ENCODE peak calls at places on chromosome 11, in ten cellular contexts. Z is upper lobe of right lung; A is A549; W is Caco-2; V is CD8-positive, alpha-beta T cell; Q is heart right ventricle; P is colonic mucosa; T is fibroblast of lung; I is sigmoid colon; S is pancreas. X is an unnamed sample. For H3K4me1, the result is how much of the 10 kb centered on the place peaks cover.

GRCh38 chr11:128361451-128362020 is 225.8 kb downstream of the ETS1 start:
- DNase-seq in V (no peak), T (peak), A (no peak), P (no peak), S (peak), Q (no peak), W (no peak), Z (no peak), I (no peak), X (no peak)

GRCh38 chr11:57567512-57568329 is at the start of gene UBE2L6:
- DNase-seq in T (peak), P (peak), Q (peak), S (peak), V (peak), I (peak), W (peak), Z (peak), A (peak), X (no peak)

GRCh38 chr11:44609028-44609782 is 43.7 kb downstream of the CD82 start:
- DNase-seq in Z (no peak), S (no peak), Q (no peak), T (no peak), V (peak), P (no peak), W (no peak), A (no peak), I (no peak), X (no peak)

GRCh38 chr11:1123970-1124369 is 33.8 kb upstream of the MUC5AC start:
- DNase-seq in T (no peak), S (no peak), P (no peak), I (peak), Q (no peak), V (no peak), W (no peak), Z (no peak), A (no peak), X (no peak)

GRCh38 chr11:88363566-88364169 is 26.1 kb upstream of the CTSC start:
- DNase-seq in Q (no peak), V (no peak), P (no peak), Z (no peak), T (peak), W (no peak), A (no peak), S (no peak), I (no peak), X (no peak)

GRCh38 chr11:10932976-10933375 is 75.1 kb upstream of the ZBED5 start:
- DNase-seq in A (no peak), Q (no peak), S (no peak), W (no peak), V (no peak), I (no peak), P (no peak), Z (no peak), T (no peak), X (no peak)

GRCh38 chr11:92932023-92932422 is 37.4 kb upstream of the MTNR1B start:
- DNase-seq in Q (no peak), S (no peak), A (no peak), W (no peak), P (no peak), I (no peak), Z (no peak), T (peak), V (no peak), X (no peak)

GRCh38 chr11:30855383-30856006 is 269.3 kb upstream of the MPPED2 start:
- DNase-seq in Q (no peak), I (no peak), Z (no peak), S (no peak), P (no peak), W (no peak), V (no peak), T (peak), A (peak), X (no peak)

GRCh38 chr11:130124096-130124495 is 35.5 kb upstream of the ST14 start:
- DNase-seq in A (peak), W (peak), Q (peak), Z (peak), T (peak), I (peak), V (no peak), S (no peak), P (no peak), X (no peak)

GRCh38 chr11:22491826-22492225 is 133.8 kb downstream of the FANCF start:
- DNase-seq in P (no peak), Q (no peak), S (no peak), I (no peak), V (no peak), W (no peak), A (no peak), T (peak), Z (no peak), X (no peak)

GRCh38 chr11:57530215-57530595 is 349 bp downstream of the TIMM10 start:
- DNase-seq in P (peak), A (no peak), Z (no peak), W (no peak), T (no peak), Q (no peak), I (no peak), V (no peak), S (peak), X (no peak)

GRCh38 chr11:13119928-13120520 is 110.9 kb downstream of the RASSF10 start:
- DNase-seq in T (no peak), Z (no peak), A (no peak), I (no peak), V (no peak), W (no peak), P (no peak), Q (no peak), S (no peak), X (no peak)

GRCh38 chr11:12126352-12127019 is 16.1 kb downstream of the MICAL2 start:
- DNase-seq in T (peak), Q (no peak), A (no peak), S (no peak), I (no peak), V (no peak), Z (peak), W (no peak), P (no peak), X (no peak)

GRCh38 chr11:126695293-126695692 is 305.3 kb downstream of the KIRREL3 start:
- DNase-seq in W (no peak), I (no peak), P (no peak), A (peak), V (no peak), S (no peak), T (no peak), Q (no peak), Z (no peak), X (no peak)

GRCh38 chr11:104654414-104654813 is 243.8 kb downstream of the CASP12 start:
- DNase-seq in I (no peak), S (no peak), P (no peak), Z (no peak), T (no peak), W (no peak), Q (no peak), V (no peak), A (no peak), X (no peak)

GRCh38 chr11:107591098-107591445 is at the start of gene ELMOD1:
- DNase-seq in I (peak), W (peak), Z (peak), T (peak), V (no peak), P (peak), Q (peak), S (peak), A (peak), X (no peak)

GRCh38 chr11:9150944-9151343 is 59.5 kb upstream of the SCUBE2 start:
- DNase-seq in V (no peak), A (no peak), T (no peak), Z (no peak), I (no peak), S (no peak), Q (no peak), P (no peak), W (no peak), X (no peak)

GRCh38 chr11:65766535-65766934 is 14.2 kb downstream of the AP5B1 start:
- DNase-seq in W (no peak), S (no peak), T (peak), Q (no peak), V (no peak), A (no peak), Z (no peak), P (no peak), I (no peak), X (no peak)

GRCh38 chr11:134052988-134053945 is 15.6 kb upstream of the JAM3 start:
- DNase-seq in V (no peak), P (no peak), I (no peak), Q (no peak), S (no peak), Z (no peak), A (no peak), T (no peak), W (no peak), X (no peak)

GRCh38 chr11:78181155-78181554 is 7.3 kb downstream of the KCTD21 start:
- DNase-seq in V (no peak), W (no peak), Q (no peak), S (no peak), P (no peak), T (no peak), I (no peak), Z (no peak), A (no peak), X (no peak)

GRCh38 chr11:64037027-64037633 is 1.4 kb downstream of the FLRT1 start:
- DNase-seq in P (no peak), A (no peak), T (no peak), S (no peak), V (no peak), Q (no peak), Z (no peak), W (no peak), I (no peak), X (no peak)
- H3K4me1 ChIP-seq in P (under half), A (under half), T (under half), S (under half), V (under half), Q (under half), Z (under half), W (under half), I (under half), X (under half)

GRCh38 chr11:62556872-62557631 is 10.4 kb upstream of the AHNAK start:
- DNase-seq in A (no peak), I (no peak), V (peak), Z (no peak), W (no peak), Q (no peak), S (no peak), P (no peak), T (no peak), X (no peak)

GRCh38 chr11:62556102-62556871 is 9.7 kb upstream of the AHNAK start:
- DNase-seq in Q (peak), I (peak), W (peak), V (peak), S (peak), A (peak), P (peak), Z (peak), T (peak), X (no peak)

GRCh38 chr11:62559204-62559603 is 12.6 kb upstream of the AHNAK start:
- DNase-seq in A (no peak), T (no peak), I (no peak), V (no peak), Z (no peak), W (no peak), Q (no peak), P (no peak), S (no peak), X (no peak)

GRCh38 chr11:62560566-62561103 is 13.1 kb downstream of the EEF1G start:
- DNase-seq in V (peak), Z (peak), T (peak), Q (peak), S (peak), W (peak), A (peak), P (peak), I (peak), X (peak)

DNA sequence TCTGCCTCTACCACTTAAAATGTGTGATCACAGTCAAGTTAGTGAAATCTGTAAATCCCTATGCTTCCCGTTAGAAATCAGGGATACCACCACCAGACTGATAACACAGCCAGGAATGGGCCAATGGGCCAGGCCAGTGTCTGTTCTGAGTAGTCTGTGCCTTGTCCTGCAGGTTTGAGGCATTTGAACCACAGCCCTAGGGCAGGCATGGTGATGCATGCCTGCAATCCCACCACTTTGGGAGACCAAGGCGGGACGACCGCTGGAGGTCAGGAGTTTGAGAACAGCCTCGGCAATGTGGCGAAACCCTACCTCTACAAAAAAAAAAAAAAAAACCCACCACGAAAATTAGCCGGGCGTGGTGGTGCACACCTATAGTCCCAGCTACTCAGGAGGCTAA is 12.1 kb upstream of the AHNAK start:
- DNase-seq in V (no peak), T (no peak), W (no peak), S (no peak), Q (no peak), A (no peak), P (no peak), I (no peak), Z (no peak), X (no peak)
- H3K4me1 ChIP-seq in V (half or more), T (under half), W (half or more), S (under half), Q (under half), A (half or more), P (under half), I (half or more), Z (half or more), X (half or more)

GRCh38 chr11:48091426-48092102 is 111.2 kb downstream of the PTPRJ start:
- DNase-seq in P (no peak), S (no peak), A (no peak), W (no peak), I (no peak), Z (no peak), T (no peak), Q (no peak), V (no peak), X (no peak)
- H3K4me1 ChIP-seq in P (under half), S (under half), A (half or more), W (under half), I (under half), Z (under half), T (under half), Q (under half), V (under half), X (under half)

DNA sequence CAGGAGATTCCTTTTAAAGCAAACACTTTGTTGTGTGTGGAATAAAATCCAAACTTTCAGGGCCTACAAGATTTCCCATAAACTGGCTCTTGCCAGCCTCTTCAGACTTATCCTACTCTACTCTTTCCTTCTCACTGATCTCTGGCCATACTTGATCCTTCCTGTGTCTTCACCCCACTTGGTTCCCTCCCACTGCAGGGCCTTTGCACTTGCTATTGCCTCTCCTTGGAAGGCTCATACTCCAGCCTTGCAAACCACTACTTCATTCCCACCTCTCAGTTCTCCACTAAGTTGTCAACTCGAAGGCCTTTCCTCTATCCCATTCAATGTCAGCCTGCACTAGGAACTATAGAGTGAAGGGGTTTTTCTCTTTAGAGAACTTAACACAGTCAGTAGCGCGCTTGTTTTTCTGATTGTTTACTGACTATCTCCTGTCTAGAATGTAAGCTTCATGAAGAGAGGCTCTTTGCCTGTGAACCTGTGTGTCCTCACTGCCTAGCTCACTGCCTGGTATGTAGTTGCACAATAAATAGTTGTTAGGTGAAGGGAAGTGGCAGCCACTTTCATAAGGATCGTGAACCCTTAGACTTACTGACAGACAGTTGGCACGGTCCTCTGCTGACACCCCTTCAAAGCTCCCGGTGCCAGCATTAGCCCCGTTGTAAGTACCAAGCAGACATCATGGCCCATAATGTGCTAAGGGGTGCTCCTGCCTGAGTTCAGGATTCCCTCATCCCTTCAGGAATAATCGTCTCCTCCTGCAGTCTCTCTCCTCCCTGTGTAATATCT is 833 bp upstream of the ME3 start:
- DNase-seq in T (no peak), A (no peak), W (no peak), Z (no peak), V (no peak), S (no peak), Q (no peak), P (no peak), I (no peak), X (no peak)
- H3K4me1 ChIP-seq in T (under half), A (under half), W (under half), Z (under half), V (under half), S (under half), Q (under half), P (under half), I (half or more), X (under half)